ENCODE peak calls at places on chromosomes 1 and 21, in seven cellular contexts. B, G, Y, K, M, L and F are unnamed samples.

GRCh38 chr1:29550119-29550841 is 314.0 kb downstream of the PTPRU start:
- DNase-seq in B (no peak), G (no peak), Y (no peak), K (no peak), M (no peak), L (no peak), F (no peak)

GRCh38 chr1:109542657-109543056 is 3.0 kb downstream of the GPR61 start:
- DNase-seq in B (no peak), G (no peak), Y (no peak), K (no peak), M (no peak), L (no peak), F (no peak)

GRCh38 chr1:5010236-5010635 is 355.8 kb downstream of the AJAP1 start:
- DNase-seq in B (no peak), G (no peak), Y (no peak), K (no peak), M (no peak), L (no peak), F (no peak)

GRCh38 chr1:210587547-210587946 is 258.8 kb downstream of the HHAT start:
- DNase-seq in B (peak), G (no peak), Y (no peak), K (no peak), M (peak), L (no peak), F (no peak)

GRCh38 chr21:34630536-34631143 is 15.7 kb upstream of the RCAN1 start:
- DNase-seq in B (peak), G (no peak), Y (peak), K (no peak), M (peak), L (no peak), F (no peak)

GRCh38 chr1:226737819-226738420 is 1.2 kb downstream of the ITPKB start:
- DNase-seq in B (no peak), G (peak), Y (peak), K (peak), M (peak), L (peak), F (no peak)

GRCh38 chr1:234765181-234765580 is 155.2 kb upstream of the IRF2BP2 start:
- DNase-seq in B (no peak), G (no peak), Y (no peak), K (no peak), M (no peak), L (no peak), F (no peak)

GRCh38 chr1:182603646-182604127 is 502 bp downstream of the RGS16 start:
- DNase-seq in B (no peak), G (no peak), Y (no peak), K (no peak), M (no peak), L (no peak), F (no peak)

GRCh38 chr1:53919675-53920066 is 25.7 kb downstream of the DIO1 start:
- DNase-seq in B (no peak), G (no peak), Y (no peak), K (no peak), M (no peak), L (no peak), F (no peak)

GRCh38 chr21:38170705-38171682 is 85.8 kb upstream of the KCNJ15 start:
- DNase-seq in B (no peak), G (no peak), Y (no peak), K (no peak), M (peak), L (no peak), F (no peak)

GRCh38 chr1:16250547-16251251 is 13.7 kb upstream of the CPLANE2 start:
- DNase-seq in B (no peak), G (no peak), Y (no peak), K (no peak), M (no peak), L (no peak), F (no peak)

GRCh38 chr21:32590130-32590529 is 4.8 kb upstream of the TCP10L start:
- DNase-seq in B (no peak), G (no peak), Y (no peak), K (no peak), M (no peak), L (no peak), F (no peak)

GRCh38 chr1:1022322-1023090 is 2.6 kb downstream of the AGRN start:
- DNase-seq in B (no peak), G (no peak), Y (no peak), K (no peak), M (no peak), L (no peak), F (no peak)

GRCh38 chr1:33424205-33424604 is 6.7 kb downstream of the PHC2 start:
- DNase-seq in B (no peak), G (no peak), Y (no peak), K (no peak), M (peak), L (no peak), F (no peak)
- H3K4me3 ChIP-seq in B (no peak), G (no peak), Y (no peak), K (no peak), M (no peak), L (no peak), F (no peak)

DNA sequence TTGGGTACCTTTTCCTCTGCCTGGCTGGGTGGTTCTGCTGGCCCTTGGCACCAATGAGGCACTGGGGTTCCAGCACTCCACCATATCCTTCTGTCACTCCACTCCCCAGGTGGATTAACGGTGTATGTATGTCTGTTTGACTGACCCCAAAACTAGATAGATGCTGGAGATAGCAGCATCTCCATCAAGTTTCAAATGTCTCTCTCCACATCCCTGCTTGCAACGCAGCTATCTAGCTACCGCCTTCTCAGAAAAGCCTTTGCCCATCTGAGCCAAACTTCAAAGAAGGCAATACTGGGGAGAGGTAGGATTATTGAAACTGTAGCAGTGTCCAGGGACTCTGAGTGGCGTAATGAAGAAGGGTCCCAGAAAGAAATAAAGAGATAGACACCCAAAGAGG is 64.0 kb downstream of the RHBG start:
- DNase-seq in B (no peak), G (no peak), Y (no peak), K (no peak), M (no peak), L (no peak), F (no peak)
- H3K4me3 ChIP-seq in B (no peak), G (no peak), Y (no peak), K (no peak), M (no peak), L (no peak), F (no peak)

GRCh38 chr1:187891993-187892392 is 1063.2 kb downstream of the PLA2G4A start:
- DNase-seq in B (no peak), G (no peak), Y (no peak), K (no peak), M (no peak), L (no peak), F (no peak)
- H3K4me3 ChIP-seq in B (no peak), G (no peak), Y (no peak), K (no peak), M (no peak), L (no peak), F (no peak)

DNA sequence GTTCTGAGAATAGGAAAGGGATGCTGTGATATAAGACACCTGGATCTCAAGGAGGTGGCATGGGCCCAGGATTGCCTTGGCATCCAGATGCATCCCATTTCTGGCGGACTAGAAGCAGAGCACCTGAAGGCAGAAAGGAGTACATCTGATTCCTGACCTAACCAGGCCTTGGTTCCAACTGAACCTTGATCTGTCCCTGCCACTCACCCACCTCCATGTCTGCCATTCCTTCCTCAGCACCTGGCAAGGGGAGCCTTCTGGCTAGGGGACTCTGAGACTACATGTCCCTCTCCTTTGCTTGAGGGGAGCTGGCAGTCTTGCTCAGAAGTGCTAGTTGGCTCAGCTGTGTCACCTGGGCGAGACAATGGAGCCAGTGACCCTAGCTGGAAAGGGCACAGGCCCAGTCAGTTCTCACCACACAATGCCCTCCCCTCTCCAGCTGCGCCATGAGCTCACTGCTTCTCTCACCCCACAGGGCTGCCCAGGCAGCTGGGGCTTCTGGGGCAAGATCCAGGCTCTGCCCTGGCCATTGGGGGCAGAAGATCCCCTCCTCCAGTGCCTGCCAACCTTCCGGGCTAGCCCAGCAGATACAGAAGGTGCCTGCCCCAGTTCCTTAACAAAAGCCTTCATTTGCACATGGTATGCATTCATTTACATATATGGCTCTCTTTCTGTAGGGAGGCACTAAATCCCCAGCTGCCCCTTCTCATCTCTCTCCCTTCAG is 2.9 kb downstream of the IGSF8 start:
- DNase-seq in B (no peak), G (no peak), Y (no peak), K (no peak), M (no peak), L (no peak), F (no peak)
- H3K4me3 ChIP-seq in B (no peak), G (no peak), Y (no peak), K (no peak), M (no peak), L (no peak), F (no peak)